ENCODE peak calls at places on chromosome 10, in four cellular contexts. R, O, C and D are unnamed samples.

GRCh38 chr10:102065561-102066420 is 642 bp downstream of the HPS6 start:
- DNase-seq in R (no peak), O (no peak), C (no peak), D (no peak)

GRCh38 chr10:33974976-33975478 is 640.6 kb upstream of the NRP1 start:
- DNase-seq in R (no peak), O (no peak), C (no peak), D (no peak)

GRCh38 chr10:16656886-16657285 is 135.2 kb upstream of the C1QL3 start:
- DNase-seq in R (no peak), O (no peak), C (no peak), D (no peak)

GRCh38 chr10:76883596-76883995 is 754.0 kb downstream of the KCNMA1 start:
- DNase-seq in R (no peak), O (no peak), C (no peak), D (no peak)

GRCh38 chr10:126062132-126063032 is 166.0 kb downstream of the FANK1 start:
- DNase-seq in R (no peak), O (peak; percentile 9), C (no peak), D (no peak)

GRCh38 chr10:98077223-98077622 is 46.8 kb upstream of the CRTAC1 start:
- DNase-seq in R (no peak), O (no peak), C (no peak), D (no peak)

GRCh38 chr10:93513091-93513490 is 16.7 kb downstream of the CEP55 start:
- DNase-seq in R (no peak), O (no peak), C (no peak), D (no peak)

GRCh38 chr10:24866615-24867583 is 85.5 kb downstream of the PRTFDC1 start:
- DNase-seq in R (peak; percentile 56), O (peak; percentile 36), C (no peak), D (no peak)

GRCh38 chr10:113062977-113063967 is 113.2 kb downstream of the TCF7L2 start:
- DNase-seq in R (no peak), O (peak; percentile 63), C (no peak), D (no peak)